ENCODE peak calls at places on chromosomes 4 and X, in four cellular contexts. One of them, this sample, is unnamed.

GRCh38 chrX:675896-676295 is 45.3 kb downstream of the SHOX start:
- DNase-seq in A172: no peak
- DNase-seq in coronary artery: no peak
- DNase-seq in anterior cingulate cortex: no peak
- DNase-seq in this sample: no peak

GRCh38 chr4:159904906-159905305 is 802.0 kb downstream of the RAPGEF2 start:
- DNase-seq in A172: no peak
- DNase-seq in coronary artery: no peak
- DNase-seq in anterior cingulate cortex: no peak
- DNase-seq in this sample: no peak

GRCh38 chr4:177441803-177442622 is at the start of gene AGA:
- DNase-seq in A172: peak; percentile 90
- DNase-seq in coronary artery: peak; percentile 97
- DNase-seq in anterior cingulate cortex: peak; percentile 91
- DNase-seq in this sample: peak; percentile 96

GRCh38 chr4:786861-787300 is 39.0 kb downstream of the CPLX1 start:
- DNase-seq in A172: no peak
- DNase-seq in coronary artery: no peak
- DNase-seq in anterior cingulate cortex: no peak
- DNase-seq in this sample: no peak

GRCh38 chrX:74797338-74797887 is 127.8 kb downstream of the NEXMIF start:
- DNase-seq in A172: no peak
- DNase-seq in coronary artery: no peak
- DNase-seq in anterior cingulate cortex: no peak
- DNase-seq in this sample: no peak

GRCh38 chr4:3464911-3465697 is 2.0 kb downstream of the DOK7 start:
- DNase-seq in A172: no peak
- DNase-seq in coronary artery: no peak
- DNase-seq in anterior cingulate cortex: no peak
- DNase-seq in this sample: no peak

GRCh38 chrX:10423716-10424115 is 196.7 kb downstream of the MID1 start:
- DNase-seq in A172: no peak
- DNase-seq in coronary artery: no peak
- DNase-seq in anterior cingulate cortex: no peak
- DNase-seq in this sample: no peak

GRCh38 chr4:106775636-106776035 is 260.5 kb downstream of the DKK2 start:
- DNase-seq in A172: no peak
- DNase-seq in coronary artery: no peak
- DNase-seq in anterior cingulate cortex: no peak
- DNase-seq in this sample: no peak

GRCh38 chrX:57156397-57157049 is 19.3 kb upstream of the SPIN2A start:
- DNase-seq in A172: peak; percentile 12
- DNase-seq in coronary artery: no peak
- DNase-seq in anterior cingulate cortex: no peak
- DNase-seq in this sample: no peak

GRCh38 chrX:19776753-19777152 is 110.6 kb downstream of the SH3KBP1 start:
- DNase-seq in A172: no peak
- DNase-seq in coronary artery: no peak
- DNase-seq in anterior cingulate cortex: no peak
- DNase-seq in this sample: no peak

GRCh38 chr4:15106417-15106816 is 104.1 kb downstream of the CPEB2 start:
- DNase-seq in A172: peak; percentile 1
- DNase-seq in coronary artery: no peak
- DNase-seq in anterior cingulate cortex: no peak
- DNase-seq in this sample: no peak

GRCh38 chrX:150363561-150364346 is 637 bp downstream of the MAMLD1 start:
- DNase-seq in A172: peak; percentile 26
- DNase-seq in coronary artery: peak; percentile 75
- DNase-seq in anterior cingulate cortex: peak; percentile 38
- DNase-seq in this sample: no peak

GRCh38 chr4:39976945-39977488 is 694 bp downstream of the PDS5A start:
- DNase-seq in A172: no peak
- DNase-seq in coronary artery: peak; percentile 81
- DNase-seq in anterior cingulate cortex: peak; percentile 68
- DNase-seq in this sample: peak; percentile 45

GRCh38 chr4:2812600-2812932 is 19.7 kb downstream of the SH3BP2 start:
- DNase-seq in A172: no peak
- DNase-seq in coronary artery: no peak
- DNase-seq in anterior cingulate cortex: no peak
- DNase-seq in this sample: no peak

GRCh38 chr4:173520921-173521473 is 9.0 kb downstream of the HAND2 start:
- DNase-seq in A172: no peak
- DNase-seq in coronary artery: no peak
- DNase-seq in anterior cingulate cortex: no peak
- DNase-seq in this sample: no peak

GRCh38 chr4:4860381-4860802 is 927 bp downstream of the MSX1 start:
- DNase-seq in A172: peak; percentile 11
- DNase-seq in coronary artery: no peak
- DNase-seq in anterior cingulate cortex: no peak
- DNase-seq in this sample: no peak

GRCh38 chrX:9189286-9189685 is 155.4 kb upstream of the FAM9B start:
- DNase-seq in A172: no peak
- DNase-seq in coronary artery: no peak
- DNase-seq in anterior cingulate cortex: no peak
- DNase-seq in this sample: no peak

GRCh38 chr4:125314676-125315570 is at the start of gene FAT4:
- DNase-seq in A172: peak; percentile 85
- DNase-seq in coronary artery: peak; percentile 98
- DNase-seq in anterior cingulate cortex: peak; percentile 87
- DNase-seq in this sample: peak; percentile 95

GRCh38 chr4:87007345-87008181 is 72.8 kb downstream of the AFF1 start:
- DNase-seq in A172: peak; percentile 48
- DNase-seq in coronary artery: no peak
- DNase-seq in anterior cingulate cortex: peak; percentile 24
- DNase-seq in this sample: peak; percentile 56

GRCh38 chrX:155956649-155957048 is 40.8 kb upstream of the IL9R start:
- DNase-seq in A172: no peak
- DNase-seq in coronary artery: no peak
- DNase-seq in anterior cingulate cortex: no peak
- DNase-seq in this sample: no peak

GRCh38 chrX:56794404-56794803 is 65.4 kb downstream of the NBDY start:
- DNase-seq in A172: no peak
- DNase-seq in coronary artery: peak; percentile 21
- DNase-seq in anterior cingulate cortex: no peak
- DNase-seq in this sample: no peak

GRCh38 chrX:115948018-115948923 is 222.3 kb upstream of the AGTR2 start:
- DNase-seq in A172: no peak
- DNase-seq in coronary artery: no peak
- DNase-seq in anterior cingulate cortex: no peak
- DNase-seq in this sample: no peak

GRCh38 chr4:7007142-7007907 is 35.8 kb upstream of the TADA2B start:
- DNase-seq in A172: no peak
- DNase-seq in coronary artery: no peak
- DNase-seq in anterior cingulate cortex: no peak
- DNase-seq in this sample: no peak

GRCh38 chrX:40531056-40531826 is 49.5 kb upstream of the ATP6AP2 start:
- DNase-seq in A172: no peak
- DNase-seq in coronary artery: no peak
- DNase-seq in anterior cingulate cortex: no peak
- DNase-seq in this sample: no peak

GRCh38 chrX:133640161-133641015 is 225.1 kb upstream of the GPC4 start:
- DNase-seq in A172: no peak
- DNase-seq in coronary artery: no peak
- DNase-seq in anterior cingulate cortex: no peak
- DNase-seq in this sample: no peak

This sample was measured in uterus.